ENCODE peak calls at places on chromosomes 13 and 19, in five cellular contexts. One of them, this sample, is unnamed.

GRCh38 chr13:77751513-77752456 is 54.3 kb downstream of the SLAIN1 start:
- DNase-seq in stimulated activated naive CD4-positive, alpha-beta T cell: peak
- DNase-seq in ELR: peak
- DNase-seq in T-helper 17 cell: peak
- DNase-seq in HTR-8/SVneo: peak
- DNase-seq in this sample: peak

GRCh38 chr19:37466277-37466797 is 907 bp downstream of the ZNF569 start:
- DNase-seq in stimulated activated naive CD4-positive, alpha-beta T cell: no peak
- DNase-seq in ELR: no peak
- DNase-seq in T-helper 17 cell: no peak
- DNase-seq in HTR-8/SVneo: no peak
- DNase-seq in this sample: no peak

GRCh38 chr19:35144600-35145436 is 1.8 kb downstream of the FXYD7 start:
- DNase-seq in stimulated activated naive CD4-positive, alpha-beta T cell: peak
- DNase-seq in ELR: peak
- DNase-seq in T-helper 17 cell: no peak
- DNase-seq in HTR-8/SVneo: no peak
- DNase-seq in this sample: peak

GRCh38 chr19:18390075-18390909 is 4.3 kb downstream of the GDF15 start:
- DNase-seq in stimulated activated naive CD4-positive, alpha-beta T cell: no peak
- DNase-seq in ELR: no peak
- DNase-seq in T-helper 17 cell: no peak
- DNase-seq in HTR-8/SVneo: no peak
- DNase-seq in this sample: no peak

GRCh38 chr19:30557927-30558557 is 185.9 kb downstream of the ZNF536 start:
- DNase-seq in stimulated activated naive CD4-positive, alpha-beta T cell: no peak
- DNase-seq in ELR: no peak
- DNase-seq in T-helper 17 cell: no peak
- DNase-seq in HTR-8/SVneo: no peak
- DNase-seq in this sample: no peak

GRCh38 chr13:21694831-21695230 is 24.0 kb downstream of the FGF9 start:
- DNase-seq in stimulated activated naive CD4-positive, alpha-beta T cell: no peak
- DNase-seq in ELR: no peak
- DNase-seq in T-helper 17 cell: no peak
- DNase-seq in HTR-8/SVneo: no peak
- DNase-seq in this sample: no peak

GRCh38 chr19:8515317-8515716 is 1.4 kb upstream of the ZNF414 start:
- DNase-seq in stimulated activated naive CD4-positive, alpha-beta T cell: peak
- DNase-seq in ELR: no peak
- DNase-seq in T-helper 17 cell: peak
- DNase-seq in HTR-8/SVneo: no peak
- DNase-seq in this sample: no peak

GRCh38 chr19:18086590-18087138 is at the start of gene IL12RB1:
- DNase-seq in stimulated activated naive CD4-positive, alpha-beta T cell: peak
- DNase-seq in ELR: peak
- DNase-seq in T-helper 17 cell: no peak
- DNase-seq in HTR-8/SVneo: no peak
- DNase-seq in this sample: no peak

GRCh38 chr19:38151242-38151641 is 72.8 kb downstream of the DPF1 start:
- DNase-seq in stimulated activated naive CD4-positive, alpha-beta T cell: no peak
- DNase-seq in ELR: no peak
- DNase-seq in T-helper 17 cell: no peak
- DNase-seq in HTR-8/SVneo: no peak
- DNase-seq in this sample: no peak

GRCh38 chr19:46489445-46490272 is 6.0 kb downstream of the PNMA8B start:
- DNase-seq in stimulated activated naive CD4-positive, alpha-beta T cell: peak
- DNase-seq in ELR: no peak
- DNase-seq in T-helper 17 cell: no peak
- DNase-seq in HTR-8/SVneo: no peak
- DNase-seq in this sample: no peak

GRCh38 chr19:17235618-17236413 is 9.8 kb downstream of the OCEL1 start:
- DNase-seq in stimulated activated naive CD4-positive, alpha-beta T cell: peak
- DNase-seq in ELR: peak
- DNase-seq in T-helper 17 cell: peak
- DNase-seq in HTR-8/SVneo: peak
- DNase-seq in this sample: no peak

GRCh38 chr19:2032296-2032941 is 16.9 kb upstream of the BTBD2 start:
- DNase-seq in stimulated activated naive CD4-positive, alpha-beta T cell: no peak
- DNase-seq in ELR: peak
- DNase-seq in T-helper 17 cell: no peak
- DNase-seq in HTR-8/SVneo: peak
- DNase-seq in this sample: peak

GRCh38 chr19:10120538-10121198 is 969 bp upstream of the EIF3G start:
- DNase-seq in stimulated activated naive CD4-positive, alpha-beta T cell: no peak
- DNase-seq in ELR: peak
- DNase-seq in T-helper 17 cell: no peak
- DNase-seq in HTR-8/SVneo: peak
- DNase-seq in this sample: peak

GRCh38 chr19:34253711-34254551 is 423 bp upstream of the GARRE1 start:
- DNase-seq in stimulated activated naive CD4-positive, alpha-beta T cell: no peak
- DNase-seq in ELR: peak
- DNase-seq in T-helper 17 cell: peak
- DNase-seq in HTR-8/SVneo: no peak
- DNase-seq in this sample: no peak

GRCh38 chr19:45385392-45386221 is 15.2 kb upstream of the ERCC2 start:
- DNase-seq in stimulated activated naive CD4-positive, alpha-beta T cell: no peak
- DNase-seq in ELR: no peak
- DNase-seq in T-helper 17 cell: no peak
- DNase-seq in HTR-8/SVneo: no peak
- DNase-seq in this sample: no peak

GRCh38 chr13:23777571-23777870 is 111.7 kb downstream of the MIPEP start:
- DNase-seq in stimulated activated naive CD4-positive, alpha-beta T cell: no peak
- DNase-seq in ELR: no peak
- DNase-seq in T-helper 17 cell: no peak
- DNase-seq in HTR-8/SVneo: no peak
- DNase-seq in this sample: no peak

GRCh38 chr19:44196772-44197171 is 15.6 kb upstream of the ZNF227 start:
- DNase-seq in stimulated activated naive CD4-positive, alpha-beta T cell: no peak
- DNase-seq in ELR: no peak
- DNase-seq in T-helper 17 cell: no peak
- DNase-seq in HTR-8/SVneo: no peak
- DNase-seq in this sample: no peak

GRCh38 chr19:12364391-12365093 is 941 bp downstream of the ZNF442 start:
- DNase-seq in stimulated activated naive CD4-positive, alpha-beta T cell: no peak
- DNase-seq in ELR: peak
- DNase-seq in T-helper 17 cell: no peak
- DNase-seq in HTR-8/SVneo: peak
- DNase-seq in this sample: no peak

GRCh38 chr13:23467048-23467931 is 33.8 kb upstream of the SACS start:
- DNase-seq in stimulated activated naive CD4-positive, alpha-beta T cell: no peak
- DNase-seq in ELR: peak
- DNase-seq in T-helper 17 cell: no peak
- DNase-seq in HTR-8/SVneo: no peak
- DNase-seq in this sample: no peak

GRCh38 chr19:3586124-3586626 is 897 bp downstream of the GIPC3 start:
- DNase-seq in stimulated activated naive CD4-positive, alpha-beta T cell: no peak
- DNase-seq in ELR: no peak
- DNase-seq in T-helper 17 cell: peak
- DNase-seq in HTR-8/SVneo: no peak
- DNase-seq in this sample: no peak

GRCh38 chr13:40064723-40065122 is 409.3 kb downstream of the COG6 start:
- DNase-seq in stimulated activated naive CD4-positive, alpha-beta T cell: no peak
- DNase-seq in ELR: peak
- DNase-seq in T-helper 17 cell: no peak
- DNase-seq in HTR-8/SVneo: peak
- DNase-seq in this sample: no peak

This sample was measured in H54.